ENCODE peak calls at places on chromosome 15, in eight cellular contexts. O, G, I, L, A, B, R and H are unnamed samples.

GRCh38 chr15:39453500-39454073 is 127.3 kb upstream of the THBS1 start:
- DNase-seq in O (no peak), G (no peak), I (no peak), L (no peak), A (no peak), B (no peak), R (no peak), H (no peak)

GRCh38 chr15:91853968-91854943 is 748 bp downstream of the SLCO3A1 start:
- DNase-seq in O (no peak), G (no peak), I (peak), L (no peak), A (no peak), B (peak), R (no peak), H (peak)

GRCh38 chr15:32747886-32748285 is 30.1 kb downstream of the GREM1 start:
- DNase-seq in O (no peak), G (no peak), I (no peak), L (no peak), A (no peak), B (peak), R (no peak), H (no peak)

GRCh38 chr15:74723754-74724334 is 1.5 kb downstream of the CYP1A1 start:
- DNase-seq in O (no peak), G (peak), I (no peak), L (peak), A (no peak), B (peak), R (no peak), H (peak)

GRCh38 chr15:74420193-74420905 is 13.4 kb downstream of the SEMA7A start:
- DNase-seq in O (no peak), G (no peak), I (no peak), L (no peak), A (no peak), B (no peak), R (no peak), H (peak)

GRCh38 chr15:49645277-49645676 is 24.4 kb downstream of the DTWD1 start:
- DNase-seq in O (no peak), G (no peak), I (no peak), L (no peak), A (no peak), B (no peak), R (no peak), H (no peak)

GRCh38 chr15:25670025-25670554 is 193.0 kb downstream of the ATP10A start:
- DNase-seq in O (no peak), G (peak), I (no peak), L (no peak), A (no peak), B (no peak), R (peak), H (no peak)

GRCh38 chr15:40133544-40133943 is 24.9 kb upstream of the BMF start:
- DNase-seq in O (no peak), G (no peak), I (no peak), L (no peak), A (no peak), B (no peak), R (no peak), H (no peak)

GRCh38 chr15:34101366-34102174 is at the start of the genes EMC7 and PGBD4:
- DNase-seq in O (peak), G (peak), I (peak), L (peak), A (peak), B (peak), R (peak), H (peak)

GRCh38 chr15:33131880-33132279 is 62.6 kb downstream of the FMN1 start:
- DNase-seq in O (no peak), G (peak), I (no peak), L (no peak), A (no peak), B (peak), R (no peak), H (no peak)

GRCh38 chr15:51853987-51854386 is 24.5 kb downstream of the TMOD3 start:
- DNase-seq in O (no peak), G (peak), I (no peak), L (no peak), A (no peak), B (no peak), R (no peak), H (no peak)

GRCh38 chr15:40255033-40255432 is 16.2 kb downstream of the PAK6 start:
- DNase-seq in O (no peak), G (no peak), I (no peak), L (no peak), A (no peak), B (no peak), R (no peak), H (no peak)

GRCh38 chr15:39232512-39232911 is 348.4 kb upstream of the THBS1 start:
- DNase-seq in O (no peak), G (peak), I (no peak), L (peak), A (no peak), B (peak), R (no peak), H (peak)

GRCh38 chr15:33737687-33738606 is 230.3 kb upstream of the CHRM5 start:
- DNase-seq in O (peak), G (no peak), I (no peak), L (no peak), A (no peak), B (no peak), R (no peak), H (peak)

GRCh38 chr15:91605576-91605975 is 247.9 kb upstream of the SLCO3A1 start:
- DNase-seq in O (no peak), G (no peak), I (no peak), L (no peak), A (no peak), B (no peak), R (no peak), H (no peak)

GRCh38 chr15:90994059-90994416 is 297 bp downstream of the PRC1 start:
- DNase-seq in O (no peak), G (no peak), I (no peak), L (no peak), A (no peak), B (no peak), R (no peak), H (peak)

GRCh38 chr15:62644874-62645755 is 397.4 kb upstream of the TPM1 start:
- DNase-seq in O (no peak), G (no peak), I (no peak), L (no peak), A (no peak), B (no peak), R (no peak), H (no peak)

GRCh38 chr15:38073278-38073930 is 139.0 kb downstream of the TMCO5A start:
- DNase-seq in O (no peak), G (no peak), I (no peak), L (no peak), A (no peak), B (no peak), R (no peak), H (peak)

GRCh38 chr15:63440265-63440648 is 58.6 kb upstream of the CA12 start:
- DNase-seq in O (no peak), G (no peak), I (no peak), L (no peak), A (no peak), B (no peak), R (no peak), H (no peak)

GRCh38 chr15:80264031-80264430 is 12.0 kb upstream of the CTXND1 start:
- DNase-seq in O (no peak), G (peak), I (no peak), L (no peak), A (no peak), B (no peak), R (no peak), H (no peak)

GRCh38 chr15:44194397-44195150 is 497 bp downstream of the FRMD5 start:
- DNase-seq in O (peak), G (peak), I (no peak), L (no peak), A (peak), B (peak), R (no peak), H (peak)